ENCODE peak calls at places on chromosomes 5 and 9, in eight cellular contexts. S is spleen; I is CD8-positive, alpha-beta T cell; H is keratinocyte; V is lower lobe of right lung; W is cardiac muscle cell; L is fibroblast of lung; E is IMR-90. D is an unnamed sample.

GRCh38 chr9:136264046-136264802 is 18.6 kb upstream of the QSOX2 start:
- DNase-seq in S (no peak), I (no peak), H (no peak), V (no peak), W (no peak), L (no peak), E (no peak), D (no peak)

GRCh38 chr9:113682297-113682771 is 193.8 kb upstream of the ZNF618 start:
- DNase-seq in S (no peak), I (peak), H (peak), V (peak), W (peak), L (peak), E (peak), D (peak)

GRCh38 chr9:68538200-68538599 is 2.5 kb downstream of the TMEM252 start:
- DNase-seq in S (no peak), I (no peak), H (no peak), V (no peak), W (no peak), L (peak), E (peak), D (no peak)

GRCh38 chr9:124320062-124320973 is 62.6 kb downstream of the NEK6 start:
- DNase-seq in S (peak), I (peak), H (no peak), V (peak), W (peak), L (peak), E (peak), D (peak)

GRCh38 chr9:20078246-20078645 is 289.4 kb upstream of the SLC24A2 start:
- DNase-seq in S (no peak), I (no peak), H (no peak), V (no peak), W (no peak), L (no peak), E (no peak), D (no peak)

GRCh38 chr5:139193928-139194327 is 4.2 kb downstream of the SIL1 start:
- DNase-seq in S (no peak), I (no peak), H (no peak), V (no peak), W (no peak), L (peak), E (no peak), D (no peak)

GRCh38 chr9:111966851-111967250 is 70.2 kb downstream of the UGCG start:
- DNase-seq in S (no peak), I (no peak), H (no peak), V (no peak), W (peak), L (peak), E (peak), D (no peak)

GRCh38 chr5:116947691-116948528 is 373.3 kb upstream of the SEMA6A start:
- DNase-seq in S (peak), I (peak), H (peak), V (peak), W (peak), L (peak), E (no peak), D (peak)

GRCh38 chr5:41636605-41637004 is 126.2 kb upstream of the PLCXD3 start:
- DNase-seq in S (no peak), I (no peak), H (no peak), V (no peak), W (peak), L (peak), E (peak), D (peak)

GRCh38 chr9:37617837-37618236 is 25.4 kb upstream of the TOMM5 start:
- DNase-seq in S (no peak), I (no peak), H (no peak), V (no peak), W (peak), L (no peak), E (peak), D (peak)

GRCh38 chr5:77683171-77683732 is 44.7 kb upstream of the OTP start:
- DNase-seq in S (no peak), I (no peak), H (no peak), V (no peak), W (no peak), L (no peak), E (peak), D (no peak)

GRCh38 chr9:120755827-120756434 is 37.3 kb downstream of the FBXW2 start:
- DNase-seq in S (no peak), I (peak), H (peak), V (no peak), W (peak), L (peak), E (peak), D (peak)

GRCh38 chr9:27499481-27499880 is 24.6 kb upstream of the IFNK start:
- DNase-seq in S (no peak), I (no peak), H (peak), V (no peak), W (peak), L (peak), E (no peak), D (peak)

GRCh38 chr9:973295-973842 is 3.1 kb upstream of the DMRT3 start:
- DNase-seq in S (no peak), I (no peak), H (no peak), V (no peak), W (no peak), L (no peak), E (no peak), D (no peak)

DNA sequence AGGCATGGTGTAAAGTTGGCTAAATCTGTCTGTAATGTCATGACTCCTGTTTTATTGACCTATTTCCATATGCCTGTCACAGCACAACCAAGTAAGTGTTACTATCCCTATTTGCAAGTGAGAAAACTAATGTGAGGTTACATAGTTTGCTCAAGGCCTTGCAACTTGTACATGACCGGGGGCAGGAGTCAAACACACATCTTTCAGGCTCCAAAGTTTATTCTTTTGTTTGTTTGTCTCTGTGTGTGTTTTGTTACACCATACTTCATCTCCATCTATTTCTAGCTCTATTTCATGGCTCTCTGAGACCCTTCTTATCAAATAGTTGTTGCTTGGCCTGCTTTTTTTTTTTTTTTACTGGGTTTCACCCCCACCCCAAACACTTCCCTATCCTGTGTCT is 70.2 kb downstream of the CMYA5 start:
- DNase-seq in S (no peak), I (no peak), H (no peak), V (no peak), W (no peak), L (no peak), E (no peak), D (no peak)
- TF ChIP-seq CTCF in S (no peak), I (no peak), H (no peak), V (no peak), W (no peak), L (no peak), E (no peak), D (no peak)

GRCh38 chr9:115443890-115444289 is 325.9 kb upstream of the TNC start:
- DNase-seq in S (no peak), I (no peak), H (no peak), V (no peak), W (no peak), L (no peak), E (no peak), D (no peak)
- H3K4me3 ChIP-seq in S (no peak), I (no peak), H (no peak), V (no peak), W (no peak), L (no peak), E (no peak), D (no peak)

GRCh38 chr5:150398432-150399157 is 14.1 kb downstream of the CD74 start:
- DNase-seq in S (peak), I (no peak), H (no peak), V (peak), W (no peak), L (no peak), E (no peak), D (no peak)
- TF ChIP-seq CTCF in S (peak), I (peak), H (peak), V (no peak), W (peak), L (no peak), E (peak), D (peak)

GRCh38 chr5:147831465-147831864 is at the start of gene SPINK1:
- DNase-seq in S (no peak), I (no peak), H (no peak), V (no peak), W (no peak), L (no peak), E (no peak), D (no peak)

GRCh38 chr5:147835386-147835798 is 3.9 kb upstream of the SPINK1 start:
- DNase-seq in S (no peak), I (no peak), H (no peak), V (no peak), W (no peak), L (peak), E (no peak), D (no peak)

GRCh38 chr5:147826351-147826750 is 5.1 kb downstream of the SPINK1 start:
- DNase-seq in S (no peak), I (no peak), H (no peak), V (no peak), W (no peak), L (no peak), E (no peak), D (no peak)

GRCh38 chr5:147830035-147830434 is 1.4 kb downstream of the SPINK1 start:
- DNase-seq in S (no peak), I (no peak), H (no peak), V (no peak), W (no peak), L (peak), E (no peak), D (no peak)
- H3K4me3 ChIP-seq in S (no peak), I (no peak), H (no peak), V (no peak), W (no peak), L (no peak), E (no peak), D (no peak)